ENCODE peak calls at places on chromosomes 11 and 22, in six cellular contexts. C is heart right ventricle; S is vagina; W is CD8-positive, alpha-beta T cell; R is Peyer's patch; L is PC-3. Z is an unnamed sample. For H3K27me3 and H3K4me1, the result is how much of the 10 kb centered on the place peaks cover.

GRCh38 chr11:59574467-59574866 is 41.1 kb downstream of the OSBP start:
- DNase-seq in C (no peak), S (no peak), W (no peak), R (no peak), L (no peak), Z (no peak)

GRCh38 chr11:55707029-55707428 is 45.0 kb downstream of the OR4C6 start:
- DNase-seq in C (no peak), S (no peak), W (no peak), R (no peak), L (peak), Z (no peak)

GRCh38 chr11:74696932-74697687 is 34.1 kb downstream of the CHRDL2 start:
- DNase-seq in C (peak), S (peak), W (no peak), R (peak), L (no peak), Z (peak)

GRCh38 chr22:26065847-26066246 is 103.4 kb upstream of the SEZ6L start:
- DNase-seq in C (no peak), S (no peak), W (no peak), R (no peak), L (no peak), Z (no peak)

GRCh38 chr11:77418155-77418980 is 55.5 kb downstream of the PAK1 start:
- DNase-seq in C (no peak), S (no peak), W (no peak), R (no peak), L (no peak), Z (no peak)

GRCh38 chr22:36052505-36052941 is 23.9 kb upstream of the RBFOX2 start:
- DNase-seq in C (no peak), S (no peak), W (no peak), R (no peak), L (peak), Z (no peak)

GRCh38 chr11:834371-835316 is 1.9 kb downstream of the CD151 start:
- DNase-seq in C (peak), S (no peak), W (no peak), R (peak), L (peak), Z (peak)

GRCh38 chr22:50305393-50305657 is 2.1 kb downstream of the PLXNB2 start:
- DNase-seq in C (no peak), S (no peak), W (no peak), R (no peak), L (no peak), Z (no peak)

GRCh38 chr11:65352783-65353182 is 1.8 kb upstream of the TIGD3 start:
- DNase-seq in C (no peak), S (no peak), W (no peak), R (no peak), L (peak), Z (no peak)

GRCh38 chr22:47064016-47064415 is 301.6 kb downstream of the TBC1D22A start:
- DNase-seq in C (no peak), S (no peak), W (no peak), R (peak), L (no peak), Z (no peak)

GRCh38 chr11:61921446-61921845 is 4.1 kb upstream of the RAB3IL1 start:
- DNase-seq in C (peak), S (no peak), W (peak), R (no peak), L (no peak), Z (no peak)

DNA sequence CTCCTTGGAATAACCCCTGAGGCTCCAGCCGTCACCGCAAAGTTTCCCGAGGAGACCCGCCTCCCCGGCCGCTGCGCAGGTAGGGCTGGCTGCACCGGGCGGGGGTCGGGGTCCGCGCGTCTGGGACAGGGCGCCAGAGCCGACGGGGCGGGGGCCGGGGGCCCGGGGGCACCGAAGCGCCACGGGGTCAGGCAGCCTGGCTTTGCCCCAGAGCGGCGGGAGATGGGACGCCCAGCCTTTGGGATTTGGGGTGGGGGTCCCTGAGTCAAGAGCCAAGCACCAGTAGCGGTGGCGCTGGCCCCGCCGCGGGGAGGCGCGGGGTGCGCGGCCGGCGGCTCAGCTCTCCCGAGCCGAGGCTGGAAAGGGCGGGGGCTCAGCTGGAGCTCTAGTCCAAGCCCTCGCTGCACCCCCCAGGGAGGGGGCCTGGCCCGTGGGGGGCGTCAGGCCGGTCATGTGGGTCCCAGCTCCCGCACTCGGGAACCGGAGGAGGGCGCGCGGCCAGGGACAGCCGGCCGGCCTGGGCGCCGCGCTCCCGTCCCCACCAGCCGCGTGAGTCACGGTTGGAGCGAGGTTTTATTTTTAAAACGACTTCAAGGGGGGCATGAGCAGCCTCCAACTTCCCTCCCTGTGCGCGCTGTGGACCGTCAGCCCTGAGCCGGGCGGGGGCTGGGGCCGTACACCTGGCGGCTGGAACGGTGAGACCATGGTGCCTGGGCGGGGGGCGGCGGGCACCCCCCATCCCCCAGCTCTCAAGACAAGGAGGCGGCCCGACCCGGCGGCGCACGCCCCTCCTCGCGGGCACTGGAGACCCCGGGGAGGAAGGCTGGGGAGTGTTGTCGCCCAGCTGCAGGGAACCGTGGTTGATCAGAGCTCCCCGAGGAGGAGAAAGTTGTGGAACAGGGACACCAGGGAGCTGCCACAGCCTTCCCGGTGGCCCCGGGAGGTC is 623 bp downstream of the FLRT1 start:
- DNase-seq in C (peak), S (no peak), W (no peak), R (no peak), L (peak), Z (no peak)
- H3K27me3 ChIP-seq in C (under half), S (under half), W (under half), R (under half), L (under half), Z (under half)

GRCh38 chr22:39966522-39966921 is 6.3 kb downstream of the TMA7B start:
- DNase-seq in C (no peak), S (no peak), W (no peak), R (no peak), L (no peak), Z (no peak)
- H3K4me1 ChIP-seq in C (under half), S (under half), W (under half), R (under half), L (under half), Z (under half)

GRCh38 chr11:96342971-96343711 is at the start of gene MAML2:
- DNase-seq in C (peak), S (peak), W (peak), R (peak), L (peak), Z (peak)
- TF ChIP-seq CTCF in C (peak), S (peak), W (peak), R (peak), L (peak), Z (peak)

DNA sequence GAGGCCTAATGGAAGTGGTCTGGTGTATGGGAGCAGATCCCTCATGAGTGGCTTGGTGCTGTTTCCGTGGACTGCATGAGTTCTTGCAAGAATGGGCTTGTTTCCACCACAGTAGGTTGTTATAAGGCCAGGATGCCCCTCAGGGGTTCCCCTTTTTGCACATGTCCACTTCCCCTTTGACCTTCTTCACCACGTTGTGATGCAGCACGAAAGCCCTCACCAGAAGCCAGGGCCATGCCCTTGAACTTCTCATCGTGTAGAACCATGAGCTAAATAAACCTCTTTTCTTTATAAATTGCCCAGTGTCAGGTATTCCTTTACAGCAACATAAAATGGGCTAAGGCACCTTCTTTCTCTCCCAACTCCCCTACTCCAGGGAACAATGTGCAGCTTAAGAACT is 2.8 kb upstream of the NARS2 start:
- DNase-seq in C (no peak), S (no peak), W (no peak), R (no peak), L (no peak), Z (no peak)
- H3K27me3 ChIP-seq in C (under half), S (under half), W (under half), R (under half), L (under half), Z (under half)

DNA sequence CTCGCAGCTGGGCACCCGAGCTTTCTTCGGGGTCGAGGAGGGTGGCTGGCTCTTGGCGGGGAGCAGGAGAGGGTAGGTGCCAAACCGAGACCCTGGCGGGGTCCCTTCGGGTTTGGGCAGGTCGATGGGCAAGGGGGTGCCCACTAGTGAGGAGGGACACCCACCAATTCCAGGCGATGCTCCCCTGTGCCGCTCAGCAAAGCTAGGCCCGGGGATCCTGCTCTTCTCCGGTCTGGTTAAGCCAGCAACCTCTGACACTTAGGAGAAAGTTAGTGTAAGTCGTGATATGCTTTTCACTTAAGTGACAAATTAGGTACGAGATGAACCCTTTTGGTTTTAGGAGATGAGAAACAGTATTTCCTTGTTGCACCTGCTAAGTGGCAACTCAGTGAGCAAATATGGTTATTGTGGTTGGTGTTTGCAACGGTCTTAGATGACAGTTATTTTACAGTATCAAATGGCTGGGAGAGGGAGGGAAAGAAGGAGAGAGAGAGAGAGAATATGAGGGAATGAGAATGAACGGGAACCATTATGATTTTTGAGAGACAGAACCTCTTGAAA is 565 bp downstream of the NUCB2 start:
- DNase-seq in C (no peak), S (peak), W (no peak), R (peak), L (peak), Z (no peak)
- H3K4me1 ChIP-seq in C (under half), S (under half), W (under half), R (under half), L (under half), Z (under half)

GRCh38 chr22:20192972-20193760 is 42.3 kb upstream of the CCDC188 start:
- DNase-seq in C (no peak), S (no peak), W (no peak), R (no peak), L (no peak), Z (no peak)
- TF ChIP-seq CTCF in C (no peak), S (no peak), W (no peak), R (no peak), L (no peak), Z (no peak)

GRCh38 chr22:17770180-17771077 is 3.8 kb downstream of the BID start:
- DNase-seq in C (no peak), S (no peak), W (no peak), R (no peak), L (no peak), Z (no peak)
- H3K27me3 ChIP-seq in C (under half), S (under half), W (under half), R (under half), L (under half), Z (under half)

GRCh38 chr22:42437488-42438292 is 5.5 kb upstream of the NFAM1 start:
- DNase-seq in C (peak), S (no peak), W (peak), R (peak), L (peak), Z (peak)

GRCh38 chr22:42439821-42440674 is 7.8 kb upstream of the NFAM1 start:
- DNase-seq in C (no peak), S (no peak), W (no peak), R (peak), L (peak), Z (no peak)

GRCh38 chr22:42440728-42441127 is 8.5 kb upstream of the NFAM1 start:
- DNase-seq in C (no peak), S (no peak), W (no peak), R (no peak), L (no peak), Z (no peak)

GRCh38 chr22:42438293-42438650 is 6.1 kb upstream of the NFAM1 start:
- DNase-seq in C (no peak), S (no peak), W (no peak), R (no peak), L (no peak), Z (no peak)

DNA sequence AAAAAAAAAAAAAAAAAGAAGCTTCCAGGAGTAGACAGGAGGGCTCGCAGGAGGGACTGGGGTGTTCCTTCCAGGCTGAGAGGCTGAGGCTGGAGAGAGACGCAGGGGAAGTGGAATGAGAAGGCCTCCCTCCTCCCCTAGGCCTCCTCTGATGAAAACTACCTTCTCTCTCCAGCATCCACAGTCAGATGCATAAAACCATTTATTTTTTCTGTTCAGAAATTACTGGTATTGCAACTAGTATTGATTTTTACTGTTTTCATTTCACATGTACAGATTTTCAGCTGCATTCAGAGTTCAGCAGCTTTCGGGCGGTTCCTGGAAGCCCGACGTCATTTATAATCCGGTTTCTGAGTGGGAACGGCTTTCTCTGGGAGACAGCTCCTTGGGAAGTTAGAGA is 6.8 kb upstream of the NFAM1 start:
- DNase-seq in C (no peak), S (no peak), W (no peak), R (no peak), L (no peak), Z (no peak)
- H3K4me1 ChIP-seq in C (under half), S (under half), W (under half), R (under half), L (under half), Z (under half)

DNA sequence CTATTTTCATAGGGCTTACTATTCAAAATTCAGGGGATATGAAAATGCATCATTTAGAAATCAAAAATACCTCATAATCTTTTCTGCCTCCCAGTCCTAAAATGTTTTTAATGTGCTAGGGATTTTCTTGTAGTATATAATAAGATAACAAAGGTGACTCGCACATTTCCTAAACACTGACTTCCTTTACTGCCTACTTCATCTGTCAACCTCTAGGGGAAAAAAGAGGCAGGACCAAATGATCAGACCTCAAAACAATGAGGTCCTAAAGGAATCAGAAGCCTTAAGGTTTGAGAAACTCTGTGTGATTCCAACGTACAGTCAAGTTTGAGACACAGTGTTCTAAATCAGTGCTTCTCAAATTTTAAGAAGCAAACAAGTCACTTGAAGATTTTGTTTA is 56.1 kb upstream of the POU2AF2 start:
- DNase-seq in C (no peak), S (no peak), W (no peak), R (no peak), L (no peak), Z (no peak)
- TF ChIP-seq CTCF in C (no peak), S (no peak), W (no peak), R (no peak), L (peak), Z (no peak)

GRCh38 chr22:19759459-19759993 is 1.1 kb upstream of the TBX1 start:
- DNase-seq in C (no peak), S (no peak), W (no peak), R (no peak), L (no peak), Z (no peak)

GRCh38 chr22:19759994-19760651 is 455 bp upstream of the TBX1 start:
- DNase-seq in C (no peak), S (no peak), W (no peak), R (no peak), L (peak), Z (no peak)

GRCh38 chr22:19761500-19762314 is 1.1 kb downstream of the TBX1 start:
- DNase-seq in C (no peak), S (no peak), W (no peak), R (no peak), L (peak), Z (no peak)

GRCh38 chr22:19761022-19761499 is 483 bp downstream of the TBX1 start:
- DNase-seq in C (no peak), S (no peak), W (no peak), R (no peak), L (no peak), Z (no peak)

GRCh38 chr22:19760652-19761002 is at the start of gene TBX1:
- DNase-seq in C (no peak), S (no peak), W (no peak), R (no peak), L (peak), Z (no peak)
- H3K27me3 ChIP-seq in C (half or more), S (under half), W (under half), R (half or more), L (under half), Z (under half)